ENCODE peak calls at places on chromosomes 5 and 9, in seven cellular contexts. One of them, this sample, is unnamed.

GRCh38 chr5:10467281-10468198 is 25.9 kb downstream of the ROPN1L start:
- DNase-seq in hepatocyte: peak
- DNase-seq in Caco-2: no peak
- DNase-seq in PC-3: peak
- DNase-seq in A673: no peak
- DNase-seq in GM12865: no peak
- DNase-seq in fibroblast of mammary gland: peak
- DNase-seq in this sample: peak

GRCh38 chr9:121169094-121169601 is 32.5 kb downstream of the RAB14 start:
- DNase-seq in hepatocyte: no peak
- DNase-seq in Caco-2: peak
- DNase-seq in PC-3: peak
- DNase-seq in A673: peak
- DNase-seq in GM12865: no peak
- DNase-seq in fibroblast of mammary gland: peak
- DNase-seq in this sample: peak

GRCh38 chr5:40396312-40396711 is 283.4 kb upstream of the PTGER4 start:
- DNase-seq in hepatocyte: no peak
- DNase-seq in Caco-2: no peak
- DNase-seq in PC-3: no peak
- DNase-seq in A673: no peak
- DNase-seq in GM12865: no peak
- DNase-seq in fibroblast of mammary gland: no peak
- DNase-seq in this sample: no peak

GRCh38 chr5:53035868-53036381 is 46.8 kb downstream of the ITGA2 start:
- DNase-seq in hepatocyte: no peak
- DNase-seq in Caco-2: peak
- DNase-seq in PC-3: peak
- DNase-seq in A673: peak
- DNase-seq in GM12865: peak
- DNase-seq in fibroblast of mammary gland: peak
- DNase-seq in this sample: no peak

GRCh38 chr5:24644757-24645156 is at the start of gene CDH10:
- DNase-seq in hepatocyte: peak
- DNase-seq in Caco-2: peak
- DNase-seq in PC-3: no peak
- DNase-seq in A673: peak
- DNase-seq in GM12865: no peak
- DNase-seq in fibroblast of mammary gland: no peak
- DNase-seq in this sample: no peak

GRCh38 chr5:14357861-14358260 is 214.7 kb downstream of the TRIO start:
- DNase-seq in hepatocyte: no peak
- DNase-seq in Caco-2: no peak
- DNase-seq in PC-3: no peak
- DNase-seq in A673: no peak
- DNase-seq in GM12865: no peak
- DNase-seq in fibroblast of mammary gland: no peak
- DNase-seq in this sample: no peak

GRCh38 chr9:63816742-63817621 is 1468.0 kb downstream of the FOXD4L5 start:
- DNase-seq in hepatocyte: peak
- DNase-seq in Caco-2: peak
- DNase-seq in PC-3: peak
- DNase-seq in A673: peak
- DNase-seq in GM12865: peak
- DNase-seq in fibroblast of mammary gland: peak
- DNase-seq in this sample: no peak

GRCh38 chr9:130936285-130937117 is 2.5 kb downstream of the FIBCD1 start:
- DNase-seq in hepatocyte: peak
- DNase-seq in Caco-2: no peak
- DNase-seq in PC-3: peak
- DNase-seq in A673: no peak
- DNase-seq in GM12865: no peak
- DNase-seq in fibroblast of mammary gland: peak
- DNase-seq in this sample: peak

GRCh38 chr5:99334936-99335335 is 406.1 kb upstream of the CHD1 start:
- DNase-seq in hepatocyte: no peak
- DNase-seq in Caco-2: no peak
- DNase-seq in PC-3: no peak
- DNase-seq in A673: no peak
- DNase-seq in GM12865: no peak
- DNase-seq in fibroblast of mammary gland: no peak
- DNase-seq in this sample: no peak

GRCh38 chr9:132220069-132220468 is 58.2 kb downstream of the NTNG2 start:
- DNase-seq in hepatocyte: no peak
- DNase-seq in Caco-2: no peak
- DNase-seq in PC-3: no peak
- DNase-seq in A673: no peak
- DNase-seq in GM12865: no peak
- DNase-seq in fibroblast of mammary gland: no peak
- DNase-seq in this sample: no peak

GRCh38 chr9:25917593-25918426 is 239.6 kb upstream of the TUSC1 start:
- DNase-seq in hepatocyte: no peak
- DNase-seq in Caco-2: no peak
- DNase-seq in PC-3: peak
- DNase-seq in A673: no peak
- DNase-seq in GM12865: no peak
- DNase-seq in fibroblast of mammary gland: no peak
- DNase-seq in this sample: no peak

GRCh38 chr5:135491552-135492318 is 39.6 kb upstream of the TIFAB start:
- DNase-seq in hepatocyte: peak
- DNase-seq in Caco-2: peak
- DNase-seq in PC-3: peak
- DNase-seq in A673: no peak
- DNase-seq in GM12865: no peak
- DNase-seq in fibroblast of mammary gland: no peak
- DNase-seq in this sample: no peak

GRCh38 chr9:137149942-137150484 is 11.1 kb downstream of the GRIN1 start:
- DNase-seq in hepatocyte: no peak
- DNase-seq in Caco-2: no peak
- DNase-seq in PC-3: no peak
- DNase-seq in A673: no peak
- DNase-seq in GM12865: peak
- DNase-seq in fibroblast of mammary gland: no peak
- DNase-seq in this sample: no peak

GRCh38 chr9:80061096-80061495 is 489.3 kb downstream of the TLE4 start:
- DNase-seq in hepatocyte: no peak
- DNase-seq in Caco-2: no peak
- DNase-seq in PC-3: no peak
- DNase-seq in A673: no peak
- DNase-seq in GM12865: no peak
- DNase-seq in fibroblast of mammary gland: peak
- DNase-seq in this sample: peak

GRCh38 chr5:172564187-172564586 is 76.9 kb upstream of the NEURL1B start:
- DNase-seq in hepatocyte: peak
- DNase-seq in Caco-2: peak
- DNase-seq in PC-3: no peak
- DNase-seq in A673: no peak
- DNase-seq in GM12865: no peak
- DNase-seq in fibroblast of mammary gland: no peak
- DNase-seq in this sample: no peak

GRCh38 chr5:147303976-147304375 is 69.2 kb downstream of the STK32A start:
- DNase-seq in hepatocyte: no peak
- DNase-seq in Caco-2: no peak
- DNase-seq in PC-3: peak
- DNase-seq in A673: no peak
- DNase-seq in GM12865: no peak
- DNase-seq in fibroblast of mammary gland: peak
- DNase-seq in this sample: no peak

GRCh38 chr5:74251106-74252032 is 389.2 kb downstream of the ENC1 start:
- DNase-seq in hepatocyte: peak
- DNase-seq in Caco-2: peak
- DNase-seq in PC-3: peak
- DNase-seq in A673: peak
- DNase-seq in GM12865: no peak
- DNase-seq in fibroblast of mammary gland: peak
- DNase-seq in this sample: peak

GRCh38 chr9:16721972-16722371 is 148.5 kb downstream of the BNC2 start:
- DNase-seq in hepatocyte: peak
- DNase-seq in Caco-2: no peak
- DNase-seq in PC-3: no peak
- DNase-seq in A673: no peak
- DNase-seq in GM12865: no peak
- DNase-seq in fibroblast of mammary gland: peak
- DNase-seq in this sample: peak

GRCh38 chr5:175129619-175130018 is 314.4 kb downstream of the DRD1 start:
- DNase-seq in hepatocyte: no peak
- DNase-seq in Caco-2: no peak
- DNase-seq in PC-3: no peak
- DNase-seq in A673: no peak
- DNase-seq in GM12865: no peak
- DNase-seq in fibroblast of mammary gland: no peak
- DNase-seq in this sample: no peak

GRCh38 chr9:107043886-107044285 is 180.9 kb downstream of the ZNF462 start:
- DNase-seq in hepatocyte: no peak
- DNase-seq in Caco-2: no peak
- DNase-seq in PC-3: no peak
- DNase-seq in A673: peak
- DNase-seq in GM12865: no peak
- DNase-seq in fibroblast of mammary gland: no peak
- DNase-seq in this sample: no peak

GRCh38 chr9:74285075-74285474 is 212.1 kb upstream of the RORB start:
- DNase-seq in hepatocyte: no peak
- DNase-seq in Caco-2: no peak
- DNase-seq in PC-3: no peak
- DNase-seq in A673: peak
- DNase-seq in GM12865: no peak
- DNase-seq in fibroblast of mammary gland: peak
- DNase-seq in this sample: peak

GRCh38 chr5:170338933-170339779 is 41.6 kb upstream of the LCP2 start:
- DNase-seq in hepatocyte: no peak
- DNase-seq in Caco-2: no peak
- DNase-seq in PC-3: no peak
- DNase-seq in A673: no peak
- DNase-seq in GM12865: peak
- DNase-seq in fibroblast of mammary gland: no peak
- DNase-seq in this sample: no peak

GRCh38 chr9:85541876-85542275 is 199.9 kb downstream of the AGTPBP1 start:
- DNase-seq in hepatocyte: no peak
- DNase-seq in Caco-2: peak
- DNase-seq in PC-3: no peak
- DNase-seq in A673: no peak
- DNase-seq in GM12865: no peak
- DNase-seq in fibroblast of mammary gland: no peak
- DNase-seq in this sample: peak

GRCh38 chr9:124834586-124834985 is 18.7 kb upstream of the WDR38 start:
- DNase-seq in hepatocyte: peak
- DNase-seq in Caco-2: no peak
- DNase-seq in PC-3: peak
- DNase-seq in A673: no peak
- DNase-seq in GM12865: no peak
- DNase-seq in fibroblast of mammary gland: peak
- DNase-seq in this sample: peak

GRCh38 chr5:5025774-5026406 is 114.2 kb upstream of the ADAMTS16 start:
- DNase-seq in hepatocyte: no peak
- DNase-seq in Caco-2: no peak
- DNase-seq in PC-3: peak
- DNase-seq in A673: peak
- DNase-seq in GM12865: peak
- DNase-seq in fibroblast of mammary gland: peak
- DNase-seq in this sample: peak
- H3K4me3 ChIP-seq in hepatocyte: no peak
- H3K4me3 ChIP-seq in Caco-2: no peak
- H3K4me3 ChIP-seq in PC-3: peak
- H3K4me3 ChIP-seq in A673: no peak
- H3K4me3 ChIP-seq in GM12865: no peak
- H3K4me3 ChIP-seq in fibroblast of mammary gland: no peak
- H3K4me3 ChIP-seq in this sample: peak

GRCh38 chr5:59001154-59001553 is 418.3 kb downstream of the RAB3C start:
- DNase-seq in hepatocyte: no peak
- DNase-seq in Caco-2: no peak
- DNase-seq in PC-3: no peak
- DNase-seq in A673: peak
- DNase-seq in GM12865: no peak
- DNase-seq in fibroblast of mammary gland: peak
- DNase-seq in this sample: no peak

GRCh38 chr5:59002162-59002825 is 419.4 kb downstream of the RAB3C start:
- DNase-seq in hepatocyte: no peak
- DNase-seq in Caco-2: no peak
- DNase-seq in PC-3: no peak
- DNase-seq in A673: no peak
- DNase-seq in GM12865: no peak
- DNase-seq in fibroblast of mammary gland: no peak
- DNase-seq in this sample: no peak

GRCh38 chr5:59001716-59002115 is 418.8 kb downstream of the RAB3C start:
- DNase-seq in hepatocyte: no peak
- DNase-seq in Caco-2: no peak
- DNase-seq in PC-3: no peak
- DNase-seq in A673: no peak
- DNase-seq in GM12865: no peak
- DNase-seq in fibroblast of mammary gland: no peak
- DNase-seq in this sample: no peak

GRCh38 chr5:58998539-58998938 is 415.7 kb downstream of the RAB3C start:
- DNase-seq in hepatocyte: no peak
- DNase-seq in Caco-2: no peak
- DNase-seq in PC-3: no peak
- DNase-seq in A673: no peak
- DNase-seq in GM12865: no peak
- DNase-seq in fibroblast of mammary gland: no peak
- DNase-seq in this sample: no peak

GRCh38 chr5:58999804-59000595 is 417.1 kb downstream of the RAB3C start:
- DNase-seq in hepatocyte: no peak
- DNase-seq in Caco-2: peak
- DNase-seq in PC-3: no peak
- DNase-seq in A673: peak
- DNase-seq in GM12865: no peak
- DNase-seq in fibroblast of mammary gland: no peak
- DNase-seq in this sample: peak
- H3K4me3 ChIP-seq in hepatocyte: no peak
- H3K4me3 ChIP-seq in Caco-2: no peak
- H3K4me3 ChIP-seq in PC-3: no peak
- H3K4me3 ChIP-seq in A673: no peak
- H3K4me3 ChIP-seq in GM12865: no peak
- H3K4me3 ChIP-seq in fibroblast of mammary gland: no peak
- H3K4me3 ChIP-seq in this sample: no peak

DNA sequence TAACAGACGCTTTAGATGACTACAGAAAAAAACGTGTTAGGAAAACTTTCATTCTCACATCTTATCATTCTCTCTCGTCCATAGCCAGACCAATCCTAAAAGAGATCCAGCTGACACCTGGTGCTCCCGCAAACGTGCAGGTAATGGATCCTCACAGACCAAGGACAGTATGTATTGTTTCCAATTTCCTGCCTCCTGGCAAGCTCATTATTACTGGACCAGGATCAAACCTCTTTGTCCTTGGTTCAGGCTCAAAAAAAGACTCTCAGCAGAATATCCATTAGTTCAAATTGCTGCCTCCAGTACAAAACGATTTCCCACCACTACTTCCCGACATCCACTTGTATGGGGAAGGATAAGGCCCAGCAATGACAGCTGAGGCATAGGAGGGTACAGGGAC is 62.4 kb downstream of the SERINC5 start:
- DNase-seq in hepatocyte: no peak
- DNase-seq in Caco-2: no peak
- DNase-seq in PC-3: no peak
- DNase-seq in A673: no peak
- DNase-seq in GM12865: no peak
- DNase-seq in fibroblast of mammary gland: no peak
- DNase-seq in this sample: no peak
- H3K4me3 ChIP-seq in hepatocyte: no peak
- H3K4me3 ChIP-seq in Caco-2: no peak
- H3K4me3 ChIP-seq in PC-3: no peak
- H3K4me3 ChIP-seq in A673: no peak
- H3K4me3 ChIP-seq in GM12865: no peak
- H3K4me3 ChIP-seq in fibroblast of mammary gland: no peak
- H3K4me3 ChIP-seq in this sample: no peak

GRCh38 chr9:21557428-21557768 is 75.3 kb upstream of the IFNE start:
- DNase-seq in hepatocyte: no peak
- DNase-seq in Caco-2: no peak
- DNase-seq in PC-3: no peak
- DNase-seq in A673: no peak
- DNase-seq in GM12865: no peak
- DNase-seq in fibroblast of mammary gland: no peak
- DNase-seq in this sample: no peak
- H3K4me3 ChIP-seq in hepatocyte: no peak
- H3K4me3 ChIP-seq in Caco-2: no peak
- H3K4me3 ChIP-seq in PC-3: peak
- H3K4me3 ChIP-seq in A673: no peak
- H3K4me3 ChIP-seq in GM12865: no peak
- H3K4me3 ChIP-seq in fibroblast of mammary gland: peak
- H3K4me3 ChIP-seq in this sample: no peak